ENCODE peak calls at places on chromosomes 4 and X, in nine cellular contexts. F is right lobe of liver, B is tibial artery, Y is pancreas, I is stomach, W is A549, O is HCT116, P is cardiac muscle cell, K is astrocyte. Z is an unnamed sample.
A peak's percentile ranks its signal among the peaks of the same experiment; 100 is the strongest.

GRCh38 chr4:155704841-155705404 is 38.3 kb downstream of the GUCY1A1 start:
- DNase-seq in F (no peak), B (no peak), Y (no peak), I (no peak), W (no peak), O (no peak), P (no peak), K (no peak), Z (no peak)

GRCh38 chr4:47926667-47927258 is 12.4 kb upstream of the NFXL1 start:
- DNase-seq in F (peak; percentile 59), B (no peak), Y (peak; percentile 43), I (peak; percentile 61), W (peak; percentile 24), O (peak; percentile 43), P (peak; percentile 72), K (peak; percentile 32), Z (no peak)

GRCh38 chr4:185464887-185465286 is 6.6 kb downstream of the CCDC110 start:
- DNase-seq in F (no peak), B (no peak), Y (no peak), I (no peak), W (no peak), O (no peak), P (no peak), K (no peak), Z (no peak)

GRCh38 chrX:67317725-67318124 is 226.1 kb upstream of the AR start:
- DNase-seq in F (no peak), B (no peak), Y (no peak), I (no peak), W (no peak), O (no peak), P (no peak), K (no peak), Z (no peak)

GRCh38 chr4:98517444-98518021 is 140.9 kb downstream of the TSPAN5 start:
- DNase-seq in F (no peak), B (no peak), Y (no peak), I (no peak), W (no peak), O (no peak), P (peak; percentile 81), K (peak; percentile 83), Z (no peak)

GRCh38 chrX:64580035-64580434 is 184.8 kb upstream of the MTMR8 start:
- DNase-seq in F (no peak), B (no peak), Y (no peak), I (no peak), W (no peak), O (no peak), P (no peak), K (no peak), Z (no peak)

GRCh38 chrX:52349681-52350080 is 19.1 kb upstream of the XAGE2 start:
- DNase-seq in F (no peak), B (no peak), Y (no peak), I (no peak), W (no peak), O (no peak), P (no peak), K (no peak), Z (no peak)

GRCh38 chr4:1086011-1086410 is 27.4 kb downstream of the RNF212 start:
- DNase-seq in F (no peak), B (no peak), Y (no peak), I (no peak), W (no peak), O (no peak), P (no peak), K (no peak), Z (no peak)

GRCh38 chr4:1193206-1194027 is 21.0 kb upstream of the SPON2 start:
- DNase-seq in F (peak; percentile 48), B (no peak), Y (no peak), I (peak; percentile 21), W (no peak), O (no peak), P (peak; percentile 26), K (no peak), Z (no peak)

GRCh38 chrX:40132751-40133150 is 35.0 kb upstream of the BCOR start:
- DNase-seq in F (peak; percentile 80), B (peak; percentile 93), Y (peak; percentile 64), I (peak; percentile 82), W (peak; percentile 73), O (peak; percentile 48), P (peak; percentile 85), K (peak; percentile 83), Z (peak; percentile 75)

GRCh38 chrX:40011483-40012038 is 86.2 kb downstream of the BCOR start:
- DNase-seq in F (no peak), B (no peak), Y (no peak), I (no peak), W (no peak), O (no peak), P (no peak), K (no peak), Z (no peak)

DNA sequence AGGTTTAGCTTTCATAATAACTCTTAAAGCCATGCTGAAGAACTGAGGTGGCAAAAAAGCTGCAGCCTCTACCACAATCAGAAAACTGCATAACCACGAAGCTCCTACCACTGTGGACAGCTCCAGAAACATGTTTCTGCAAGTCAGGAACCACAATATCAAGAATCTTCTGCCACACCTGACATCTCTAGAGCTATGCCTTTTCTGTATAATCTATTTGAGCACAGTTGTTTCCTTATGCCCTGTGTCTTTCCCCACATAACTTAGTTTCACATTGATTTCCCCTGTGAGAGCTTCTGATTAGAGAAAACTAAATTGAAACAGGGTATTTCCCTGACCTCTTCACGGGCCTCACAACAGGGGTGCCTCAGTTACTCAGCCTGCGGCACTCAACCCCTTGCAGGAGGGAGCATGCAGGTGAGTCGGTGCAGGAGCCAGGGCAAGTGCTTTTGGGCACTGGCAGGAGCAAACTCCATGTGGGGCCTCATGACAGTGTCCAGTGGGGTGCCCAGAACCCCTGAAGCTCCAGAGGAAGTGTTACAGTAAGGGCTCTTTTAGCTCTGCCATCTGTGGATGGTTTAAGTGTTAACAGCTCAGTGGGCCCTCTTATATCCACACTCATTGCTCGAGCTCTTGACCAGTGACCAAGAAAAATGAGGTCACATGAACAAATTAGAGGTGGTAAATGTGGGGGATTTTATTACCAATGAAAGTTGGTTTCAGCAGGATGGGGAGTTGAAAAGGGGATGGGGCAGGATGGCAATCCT is 132.8 kb upstream of the BMP3 start:
- DNase-seq in F (no peak), B (no peak), Y (no peak), I (no peak), W (no peak), O (no peak), P (no peak), K (no peak), Z (no peak)
- H3K9me3 ChIP-seq in F (no peaks in the 10 kb centered on the region), B (no peaks in the 10 kb centered on the region), Y (no peaks in the 10 kb centered on the region), I (peaks cover 3% of the 10 kb centered on the region), W (no peaks in the 10 kb centered on the region), O (no peaks in the 10 kb centered on the region), P (peaks cover 2% of the 10 kb centered on the region), K (no peaks in the 10 kb centered on the region), Z (no peaks in the 10 kb centered on the region)

GRCh38 chr4:5976431-5976830 is 41.8 kb downstream of the C4orf50 start:
- DNase-seq in F (no peak), B (peak; percentile 20), Y (no peak), I (no peak), W (no peak), O (no peak), P (no peak), K (no peak), Z (no peak)

GRCh38 chr4:5976921-5977320 is 41.3 kb downstream of the C4orf50 start:
- DNase-seq in F (no peak), B (peak; percentile 38), Y (no peak), I (no peak), W (no peak), O (no peak), P (no peak), K (no peak), Z (no peak)

GRCh38 chr4:5982156-5982973 is 35.9 kb downstream of the C4orf50 start:
- DNase-seq in F (no peak), B (peak; percentile 39), Y (no peak), I (peak; percentile 13), W (no peak), O (no peak), P (no peak), K (no peak), Z (no peak)

GRCh38 chr4:5980436-5981155 is 37.6 kb downstream of the C4orf50 start:
- DNase-seq in F (no peak), B (no peak), Y (no peak), I (no peak), W (no peak), O (peak; percentile 7), P (no peak), K (no peak), Z (no peak)

GRCh38 chr4:5979981-5980380 is 38.2 kb downstream of the C4orf50 start:
- DNase-seq in F (no peak), B (peak; percentile 33), Y (no peak), I (peak; percentile 24), W (peak; percentile 37), O (peak; percentile 7), P (no peak), K (no peak), Z (no peak)
- TF ChIP-seq CTCF in F (no peak), B (no peak), Y (no peak), I (no peak), W (peak; percentile 23), O (peak; percentile 64), P (peak; percentile 15), K (peak; percentile 22), Z (no peak)

GRCh38 chrX:97845451-97845850 is 961.7 kb downstream of the RPA4 start:
- DNase-seq in F (no peak), B (no peak), Y (no peak), I (no peak), W (no peak), O (no peak), P (no peak), K (no peak), Z (no peak)

GRCh38 chrX:97847885-97848679 is 964.4 kb downstream of the RPA4 start:
- DNase-seq in F (no peak), B (no peak), Y (no peak), I (no peak), W (no peak), O (no peak), P (no peak), K (no peak), Z (no peak)

GRCh38 chrX:97846718-97847237 is 963.1 kb downstream of the RPA4 start:
- DNase-seq in F (no peak), B (no peak), Y (no peak), I (no peak), W (no peak), O (no peak), P (no peak), K (no peak), Z (peak; percentile 29)

GRCh38 chrX:97844943-97845342 is 961.2 kb downstream of the RPA4 start:
- DNase-seq in F (no peak), B (no peak), Y (no peak), I (no peak), W (no peak), O (no peak), P (no peak), K (no peak), Z (no peak)

GRCh38 chrX:97846228-97846627 is 962.5 kb downstream of the RPA4 start:
- DNase-seq in F (no peak), B (no peak), Y (no peak), I (no peak), W (no peak), O (no peak), P (no peak), K (no peak), Z (no peak)
- H3K9me3 ChIP-seq in F (no peaks in the 10 kb centered on the region), B (no peaks in the 10 kb centered on the region), Y (no peaks in the 10 kb centered on the region), I (peaks cover 10% of the 10 kb centered on the region), W (no peaks in the 10 kb centered on the region), O (no peaks in the 10 kb centered on the region), P (no peaks in the 10 kb centered on the region), K (no peaks in the 10 kb centered on the region), Z (no peaks in the 10 kb centered on the region)

DNA sequence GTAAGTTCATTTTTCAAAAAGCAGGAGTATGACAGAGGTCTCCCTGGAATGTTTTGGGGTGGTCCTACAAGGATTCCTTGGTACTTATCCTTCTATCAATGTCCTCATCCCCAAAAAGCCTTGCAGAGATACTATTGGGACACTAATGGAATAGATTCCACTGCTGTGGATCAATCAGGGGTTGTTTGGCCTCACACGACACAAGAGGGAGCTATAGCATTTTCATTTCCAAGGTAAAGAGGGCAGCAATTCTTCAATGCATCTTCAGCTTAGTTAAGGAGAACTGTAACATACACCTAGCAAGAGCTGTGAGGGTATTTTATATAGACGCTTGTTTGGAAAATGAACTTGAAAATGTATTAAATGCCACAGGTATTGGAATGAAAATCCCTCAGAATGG is 50.9 kb downstream of the USP26 start:
- DNase-seq in F (no peak), B (no peak), Y (no peak), I (no peak), W (no peak), O (peak; percentile 10), P (no peak), K (peak; percentile 4), Z (no peak)
- TF ChIP-seq CTCF in F (no peak), B (peak; percentile 13), Y (no peak), I (no peak), W (peak; percentile 21), O (peak; percentile 53), P (no peak), K (peak; percentile 17), Z (no peak)

Z was measured in upper lobe of left lung.